ENCODE peak calls at places on chromosomes 5 and 9, in seven cellular contexts. One of them, this sample, is unnamed.

GRCh38 chr5:149133795-149134777 is 7.2 kb upstream of the ABLIM3 start:
- DNase-seq in B cell: no peak
- DNase-seq in activated CD8-positive, alpha-beta T cell treated with anti-CD3 and anti-CD28 coated beads for 36 hours: no peak
- DNase-seq in stimulated activated naive CD4-positive, alpha-beta T cell: no peak
- DNase-seq in NCI-H1105: no peak
- DNase-seq in renal cortical epithelial cell: peak
- DNase-seq in activated effector memory CD4-positive, alpha-beta T cell treated with Interleukin-2 at 50 U/mL for 16 hours: no peak
- DNase-seq in this sample: peak

GRCh38 chr9:89896806-89897340 is 292.1 kb downstream of the GADD45G start:
- DNase-seq in NCI-H1105: no peak
- DNase-seq in activated CD8-positive, alpha-beta T cell treated with anti-CD3 and anti-CD28 coated beads for 36 hours: no peak
- DNase-seq in B cell: no peak
- DNase-seq in activated effector memory CD4-positive, alpha-beta T cell treated with Interleukin-2 at 50 U/mL for 16 hours: no peak
- DNase-seq in renal cortical epithelial cell: no peak
- DNase-seq in stimulated activated naive CD4-positive, alpha-beta T cell: no peak
- DNase-seq in this sample: no peak

GRCh38 chr5:115170128-115170923 is 618 bp upstream of the TRIM36 start:
- DNase-seq in renal cortical epithelial cell: no peak
- DNase-seq in activated effector memory CD4-positive, alpha-beta T cell treated with Interleukin-2 at 50 U/mL for 16 hours: no peak
- DNase-seq in stimulated activated naive CD4-positive, alpha-beta T cell: no peak
- DNase-seq in activated CD8-positive, alpha-beta T cell treated with anti-CD3 and anti-CD28 coated beads for 36 hours: peak
- DNase-seq in NCI-H1105: no peak
- DNase-seq in B cell: no peak
- DNase-seq in this sample: peak

GRCh38 chr5:54985301-54986268 is at the start of gene ESM1:
- DNase-seq in activated effector memory CD4-positive, alpha-beta T cell treated with Interleukin-2 at 50 U/mL for 16 hours: no peak
- DNase-seq in B cell: no peak
- DNase-seq in stimulated activated naive CD4-positive, alpha-beta T cell: no peak
- DNase-seq in NCI-H1105: no peak
- DNase-seq in activated CD8-positive, alpha-beta T cell treated with anti-CD3 and anti-CD28 coated beads for 36 hours: no peak
- DNase-seq in renal cortical epithelial cell: peak
- DNase-seq in this sample: peak

GRCh38 chr5:58854396-58854795 is 271.5 kb downstream of the RAB3C start:
- DNase-seq in activated effector memory CD4-positive, alpha-beta T cell treated with Interleukin-2 at 50 U/mL for 16 hours: no peak
- DNase-seq in activated CD8-positive, alpha-beta T cell treated with anti-CD3 and anti-CD28 coated beads for 36 hours: no peak
- DNase-seq in B cell: no peak
- DNase-seq in NCI-H1105: no peak
- DNase-seq in renal cortical epithelial cell: no peak
- DNase-seq in stimulated activated naive CD4-positive, alpha-beta T cell: no peak
- DNase-seq in this sample: no peak

GRCh38 chr9:126974604-126975003 is 60.0 kb downstream of the RALGPS1 start:
- DNase-seq in renal cortical epithelial cell: no peak
- DNase-seq in NCI-H1105: no peak
- DNase-seq in stimulated activated naive CD4-positive, alpha-beta T cell: no peak
- DNase-seq in activated effector memory CD4-positive, alpha-beta T cell treated with Interleukin-2 at 50 U/mL for 16 hours: no peak
- DNase-seq in B cell: no peak
- DNase-seq in activated CD8-positive, alpha-beta T cell treated with anti-CD3 and anti-CD28 coated beads for 36 hours: no peak
- DNase-seq in this sample: no peak

GRCh38 chr5:14518638-14519037 is 63.0 kb upstream of the OTULINL start:
- DNase-seq in NCI-H1105: no peak
- DNase-seq in stimulated activated naive CD4-positive, alpha-beta T cell: no peak
- DNase-seq in activated CD8-positive, alpha-beta T cell treated with anti-CD3 and anti-CD28 coated beads for 36 hours: no peak
- DNase-seq in renal cortical epithelial cell: no peak
- DNase-seq in activated effector memory CD4-positive, alpha-beta T cell treated with Interleukin-2 at 50 U/mL for 16 hours: no peak
- DNase-seq in B cell: no peak
- DNase-seq in this sample: no peak

GRCh38 chr5:38722918-38723317 is 122.9 kb upstream of the OSMR start:
- DNase-seq in activated CD8-positive, alpha-beta T cell treated with anti-CD3 and anti-CD28 coated beads for 36 hours: no peak
- DNase-seq in activated effector memory CD4-positive, alpha-beta T cell treated with Interleukin-2 at 50 U/mL for 16 hours: no peak
- DNase-seq in stimulated activated naive CD4-positive, alpha-beta T cell: no peak
- DNase-seq in renal cortical epithelial cell: no peak
- DNase-seq in B cell: no peak
- DNase-seq in NCI-H1105: no peak
- DNase-seq in this sample: peak

GRCh38 chr5:136053336-136054121 is 24.7 kb downstream of the TGFBI start:
- DNase-seq in B cell: no peak
- DNase-seq in NCI-H1105: no peak
- DNase-seq in activated effector memory CD4-positive, alpha-beta T cell treated with Interleukin-2 at 50 U/mL for 16 hours: no peak
- DNase-seq in stimulated activated naive CD4-positive, alpha-beta T cell: no peak
- DNase-seq in renal cortical epithelial cell: peak
- DNase-seq in activated CD8-positive, alpha-beta T cell treated with anti-CD3 and anti-CD28 coated beads for 36 hours: no peak
- DNase-seq in this sample: peak

GRCh38 chr5:176535101-176535654 is 2.0 kb downstream of the RNF44 start:
- DNase-seq in NCI-H1105: no peak
- DNase-seq in B cell: peak
- DNase-seq in stimulated activated naive CD4-positive, alpha-beta T cell: no peak
- DNase-seq in activated effector memory CD4-positive, alpha-beta T cell treated with Interleukin-2 at 50 U/mL for 16 hours: peak
- DNase-seq in renal cortical epithelial cell: peak
- DNase-seq in activated CD8-positive, alpha-beta T cell treated with anti-CD3 and anti-CD28 coated beads for 36 hours: peak
- DNase-seq in this sample: peak

GRCh38 chr9:123337971-123338370 is 18.0 kb upstream of the CRB2 start:
- DNase-seq in activated effector memory CD4-positive, alpha-beta T cell treated with Interleukin-2 at 50 U/mL for 16 hours: no peak
- DNase-seq in NCI-H1105: no peak
- DNase-seq in stimulated activated naive CD4-positive, alpha-beta T cell: no peak
- DNase-seq in B cell: peak
- DNase-seq in renal cortical epithelial cell: no peak
- DNase-seq in activated CD8-positive, alpha-beta T cell treated with anti-CD3 and anti-CD28 coated beads for 36 hours: peak
- DNase-seq in this sample: no peak

GRCh38 chr9:18459958-18460584 is 13.9 kb upstream of the ADAMTSL1 start:
- DNase-seq in NCI-H1105: no peak
- DNase-seq in B cell: no peak
- DNase-seq in renal cortical epithelial cell: peak
- DNase-seq in activated CD8-positive, alpha-beta T cell treated with anti-CD3 and anti-CD28 coated beads for 36 hours: no peak
- DNase-seq in activated effector memory CD4-positive, alpha-beta T cell treated with Interleukin-2 at 50 U/mL for 16 hours: no peak
- DNase-seq in stimulated activated naive CD4-positive, alpha-beta T cell: no peak
- DNase-seq in this sample: peak

GRCh38 chr5:170571331-170571731 is 67.5 kb downstream of the KCNIP1 start:
- DNase-seq in activated effector memory CD4-positive, alpha-beta T cell treated with Interleukin-2 at 50 U/mL for 16 hours: no peak
- DNase-seq in renal cortical epithelial cell: peak
- DNase-seq in stimulated activated naive CD4-positive, alpha-beta T cell: no peak
- DNase-seq in activated CD8-positive, alpha-beta T cell treated with anti-CD3 and anti-CD28 coated beads for 36 hours: no peak
- DNase-seq in B cell: no peak
- DNase-seq in NCI-H1105: no peak
- DNase-seq in this sample: peak

This sample was measured in iris pigment epithelial cell.